ENCODE peak calls at places on chromosomes 5 and 9, in eight cellular contexts. One of them, this sample, is unnamed.

GRCh38 chr9:32581512-32582143 is 8.7 kb upstream of the NDUFB6 start:
- DNase-seq in naive B cell: peak
- DNase-seq in activated naive CD8-positive, alpha-beta T cell treated with anti-CD3 and anti-CD28 coated beads, Interleukin-2, amount 50 U/mL, for 24 hours: peak
- DNase-seq in endothelial cell: peak
- DNase-seq in ACHN: peak
- DNase-seq in MV-4-11: peak
- DNase-seq in astrocyte of the spinal cord: peak
- DNase-seq in hepatic stellate cell: peak
- DNase-seq in this sample: peak

GRCh38 chr5:76641514-76642120 is 18.4 kb upstream of the F2RL2 start:
- DNase-seq in endothelial cell: peak
- DNase-seq in naive B cell: peak
- DNase-seq in hepatic stellate cell: peak
- DNase-seq in ACHN: peak
- DNase-seq in astrocyte of the spinal cord: peak
- DNase-seq in MV-4-11: peak
- DNase-seq in activated naive CD8-positive, alpha-beta T cell treated with anti-CD3 and anti-CD28 coated beads, Interleukin-2, amount 50 U/mL, for 24 hours: peak
- DNase-seq in this sample: peak

GRCh38 chr5:107809201-107810034 is 138.7 kb upstream of the EFNA5 start:
- DNase-seq in hepatic stellate cell: no peak
- DNase-seq in ACHN: no peak
- DNase-seq in naive B cell: no peak
- DNase-seq in astrocyte of the spinal cord: peak
- DNase-seq in endothelial cell: no peak
- DNase-seq in activated naive CD8-positive, alpha-beta T cell treated with anti-CD3 and anti-CD28 coated beads, Interleukin-2, amount 50 U/mL, for 24 hours: no peak
- DNase-seq in MV-4-11: no peak
- DNase-seq in this sample: no peak

GRCh38 chr5:113067635-113068344 is 91.2 kb downstream of the DCP2 start:
- DNase-seq in endothelial cell: no peak
- DNase-seq in naive B cell: no peak
- DNase-seq in activated naive CD8-positive, alpha-beta T cell treated with anti-CD3 and anti-CD28 coated beads, Interleukin-2, amount 50 U/mL, for 24 hours: no peak
- DNase-seq in MV-4-11: no peak
- DNase-seq in hepatic stellate cell: no peak
- DNase-seq in astrocyte of the spinal cord: no peak
- DNase-seq in ACHN: no peak
- DNase-seq in this sample: no peak

GRCh38 chr5:1931590-1932138 is 48.9 kb upstream of the IRX4 start:
- DNase-seq in MV-4-11: no peak
- DNase-seq in activated naive CD8-positive, alpha-beta T cell treated with anti-CD3 and anti-CD28 coated beads, Interleukin-2, amount 50 U/mL, for 24 hours: no peak
- DNase-seq in astrocyte of the spinal cord: no peak
- DNase-seq in naive B cell: no peak
- DNase-seq in hepatic stellate cell: no peak
- DNase-seq in endothelial cell: peak
- DNase-seq in ACHN: no peak
- DNase-seq in this sample: peak

GRCh38 chr9:99491408-99492259 is 269.6 kb downstream of the SEC61B start:
- DNase-seq in activated naive CD8-positive, alpha-beta T cell treated with anti-CD3 and anti-CD28 coated beads, Interleukin-2, amount 50 U/mL, for 24 hours: no peak
- DNase-seq in ACHN: no peak
- DNase-seq in naive B cell: no peak
- DNase-seq in MV-4-11: peak
- DNase-seq in astrocyte of the spinal cord: peak
- DNase-seq in hepatic stellate cell: no peak
- DNase-seq in endothelial cell: no peak
- DNase-seq in this sample: peak

GRCh38 chr5:176994460-176995121 is 12.0 kb downstream of the UIMC1 start:
- DNase-seq in hepatic stellate cell: no peak
- DNase-seq in ACHN: no peak
- DNase-seq in endothelial cell: no peak
- DNase-seq in MV-4-11: peak
- DNase-seq in activated naive CD8-positive, alpha-beta T cell treated with anti-CD3 and anti-CD28 coated beads, Interleukin-2, amount 50 U/mL, for 24 hours: no peak
- DNase-seq in naive B cell: peak
- DNase-seq in astrocyte of the spinal cord: peak
- DNase-seq in this sample: peak

GRCh38 chr5:64364426-64364825 is 141.4 kb upstream of the RGS7BP start:
- DNase-seq in endothelial cell: no peak
- DNase-seq in naive B cell: no peak
- DNase-seq in ACHN: no peak
- DNase-seq in astrocyte of the spinal cord: no peak
- DNase-seq in MV-4-11: no peak
- DNase-seq in activated naive CD8-positive, alpha-beta T cell treated with anti-CD3 and anti-CD28 coated beads, Interleukin-2, amount 50 U/mL, for 24 hours: no peak
- DNase-seq in hepatic stellate cell: no peak
- DNase-seq in this sample: no peak

GRCh38 chr5:103098993-103099392 is 20.9 kb downstream of the GIN1 start:
- DNase-seq in naive B cell: no peak
- DNase-seq in MV-4-11: no peak
- DNase-seq in activated naive CD8-positive, alpha-beta T cell treated with anti-CD3 and anti-CD28 coated beads, Interleukin-2, amount 50 U/mL, for 24 hours: no peak
- DNase-seq in astrocyte of the spinal cord: no peak
- DNase-seq in endothelial cell: no peak
- DNase-seq in ACHN: no peak
- DNase-seq in hepatic stellate cell: no peak
- DNase-seq in this sample: no peak

GRCh38 chr5:15133456-15133965 is 261.9 kb upstream of the ANKH start:
- DNase-seq in astrocyte of the spinal cord: no peak
- DNase-seq in MV-4-11: no peak
- DNase-seq in ACHN: no peak
- DNase-seq in hepatic stellate cell: no peak
- DNase-seq in activated naive CD8-positive, alpha-beta T cell treated with anti-CD3 and anti-CD28 coated beads, Interleukin-2, amount 50 U/mL, for 24 hours: no peak
- DNase-seq in naive B cell: no peak
- DNase-seq in endothelial cell: no peak
- DNase-seq in this sample: no peak